ENCODE peak calls at places on chromosomes 12 and 14, in seven cellular contexts. U is gastrocnemius medialis, A is fibroblast of the aortic adventitia, M is mammary epithelial cell, H is AG10803, O is SK-N-SH, Z is tibial nerve. F is an unnamed sample.

GRCh38 chr12:90790747-90791146 is 164.2 kb downstream of the CCER1 start:
- DNase-seq in H (no peak), Z (no peak), M (no peak), U (no peak), A (no peak), O (peak), F (no peak)

GRCh38 chr14:55605793-55606192 is 25.8 kb downstream of the KTN1 start:
- DNase-seq in A (peak), U (no peak), M (no peak), O (no peak), Z (no peak), H (peak), F (no peak)

GRCh38 chr12:13982010-13982409 is 608 bp upstream of the GRIN2B start:
- DNase-seq in U (no peak), M (no peak), H (no peak), Z (no peak), A (no peak), O (peak), F (no peak)

GRCh38 chr14:34081576-34082136 is 130.8 kb upstream of the EGLN3 start:
- DNase-seq in U (no peak), A (peak), O (no peak), Z (no peak), H (peak), M (peak), F (no peak)

GRCh38 chr14:90681889-90682429 is 134.3 kb downstream of the TTC7B start:
- DNase-seq in M (peak), Z (no peak), U (no peak), H (no peak), O (no peak), A (no peak), F (no peak)

GRCh38 chr14:101228949-101229541 is 325.5 kb upstream of the RTL1 start:
- DNase-seq in U (no peak), O (peak), A (no peak), M (no peak), Z (no peak), H (no peak), F (no peak)

GRCh38 chr12:92185052-92185451 is 39.4 kb upstream of the BTG1 start:
- DNase-seq in U (no peak), Z (no peak), O (no peak), H (no peak), A (no peak), M (no peak), F (no peak)

GRCh38 chr14:102370305-102370809 is 7.6 kb downstream of the TECPR2 start:
- DNase-seq in Z (no peak), M (peak), U (no peak), O (no peak), A (no peak), H (no peak), F (no peak)

GRCh38 chr12:30044206-30044605 is 260.5 kb upstream of the TMTC1 start:
- DNase-seq in Z (no peak), A (no peak), U (no peak), M (no peak), H (no peak), O (no peak), F (no peak)

GRCh38 chr14:56874375-56874774 is 64.1 kb upstream of the OTX2 start:
- DNase-seq in O (no peak), A (no peak), H (no peak), U (no peak), M (peak), Z (no peak), F (no peak)

GRCh38 chr12:4701383-4701782 is 18.8 kb upstream of the GALNT8 start:
- DNase-seq in A (peak), Z (peak), U (no peak), O (no peak), H (peak), M (no peak), F (no peak)

GRCh38 chr12:84329933-84330332 is 582.7 kb downstream of the SLC6A15 start:
- DNase-seq in M (no peak), U (no peak), A (no peak), O (no peak), H (no peak), Z (no peak), F (no peak)

GRCh38 chr14:37194698-37195097 is 3.0 kb upstream of the MIPOL1 start:
- DNase-seq in Z (no peak), M (no peak), H (no peak), O (no peak), A (no peak), U (no peak), F (no peak)

GRCh38 chr12:29737616-29738015 is 46.1 kb downstream of the TMTC1 start:
- DNase-seq in A (no peak), Z (no peak), H (no peak), O (no peak), M (no peak), U (no peak), F (no peak)

GRCh38 chr14:70064111-70064885 is 124.5 kb downstream of the SLC8A3 start:
- DNase-seq in A (no peak), H (no peak), Z (no peak), O (peak), M (no peak), U (no peak), F (no peak)

GRCh38 chr12:123471374-123472068 is 13.6 kb downstream of the SNRNP35 start:
- DNase-seq in H (peak), A (peak), O (no peak), Z (no peak), U (no peak), M (no peak), F (no peak)

GRCh38 chr14:35331605-35332516 is 39.7 kb downstream of the PSMA6 start:
- DNase-seq in Z (no peak), U (no peak), M (peak), O (peak), A (peak), H (peak), F (peak)

GRCh38 chr14:101456246-101457159 is 104.8 kb upstream of the DIO3 start:
- DNase-seq in O (no peak), Z (no peak), A (no peak), U (no peak), H (no peak), M (no peak), F (no peak)

GRCh38 chr14:90204516-90204915 is 51.8 kb upstream of the PSMC1 start:
- DNase-seq in U (no peak), Z (no peak), O (no peak), M (no peak), A (no peak), H (no peak), F (no peak)

GRCh38 chr12:93139028-93139665 is 210.1 kb upstream of the EEA1 start:
- DNase-seq in A (no peak), Z (no peak), M (no peak), O (no peak), H (no peak), U (no peak), F (no peak)

GRCh38 chr12:29072631-29073030 is 76.4 kb upstream of the FAR2 start:
- DNase-seq in A (no peak), O (no peak), M (peak), H (no peak), U (no peak), Z (no peak), F (no peak)

GRCh38 chr12:113062502-113063395 is 6.2 kb downstream of the DTX1 start:
- DNase-seq in Z (no peak), A (no peak), H (no peak), M (no peak), U (no peak), O (peak), F (no peak)

GRCh38 chr12:6384499-6385436 is 806 bp downstream of the LTBR start:
- DNase-seq in Z (no peak), H (no peak), O (no peak), U (no peak), A (no peak), M (no peak), F (no peak)

GRCh38 chr12:94247256-94247655 is 98.9 kb downstream of the PLXNC1 start:
- DNase-seq in O (no peak), A (no peak), Z (no peak), U (no peak), M (no peak), H (no peak), F (no peak)

GRCh38 chr12:51666696-51667095 is 75.7 kb downstream of the SCN8A start:
- DNase-seq in A (peak), Z (no peak), M (no peak), O (no peak), H (peak), U (no peak), F (no peak)

GRCh38 chr12:111764120-111764821 is 2.5 kb upstream of the ALDH2 start:
- DNase-seq in M (no peak), H (no peak), U (no peak), Z (no peak), A (no peak), O (no peak), F (no peak)

GRCh38 chr14:23413681-23414080 is 5.6 kb upstream of the MYH6 start:
- DNase-seq in H (no peak), M (no peak), U (no peak), Z (no peak), O (no peak), A (no peak), F (no peak)

GRCh38 chr12:120628919-120629318 is 11.5 kb upstream of the CABP1 start:
- DNase-seq in H (no peak), U (no peak), Z (no peak), O (peak), M (no peak), A (no peak), F (no peak)

GRCh38 chr14:105389534-105389933 is 8.8 kb upstream of the TEX22 start:
- DNase-seq in A (no peak), H (no peak), O (no peak), Z (no peak), U (no peak), M (no peak), F (no peak)

GRCh38 chr12:2811791-2812190 is 677 bp upstream of the ITFG2 start:
- DNase-seq in O (no peak), H (no peak), U (no peak), M (no peak), Z (no peak), A (no peak), F (no peak)

GRCh38 chr14:34301107-34301734 is 160.8 kb downstream of the SPTSSA start:
- DNase-seq in A (peak), O (peak), H (peak), M (peak), Z (peak), U (no peak), F (no peak)

GRCh38 chr14:100285021-100285912 is 21.0 kb downstream of the SLC25A29 start:
- DNase-seq in A (peak), U (no peak), O (peak), M (peak), Z (peak), H (peak), F (no peak)

GRCh38 chr12:12683725-12684124 is 12.3 kb downstream of the GPR19 start:
- DNase-seq in A (no peak), Z (no peak), O (no peak), U (no peak), H (no peak), M (no peak), F (no peak)

GRCh38 chr12:54370218-54370730 is 6.0 kb upstream of the GPR84 start:
- DNase-seq in A (peak), M (peak), U (no peak), Z (peak), H (peak), O (peak), F (peak)

GRCh38 chr12:50597200-50598195 is 92.7 kb downstream of the DIP2B start:
- DNase-seq in O (no peak), U (no peak), M (peak), A (peak), Z (no peak), H (peak), F (no peak)
- TF ChIP-seq CTCF in O (peak), U (no peak), M (no peak), A (peak), Z (no peak), H (no peak), F (no peak)

GRCh38 chr12:116916714-116917114 is 6.0 kb downstream of the FBXW8 start:
- DNase-seq in Z (no peak), U (no peak), M (peak), O (no peak), H (peak), A (peak), F (no peak)
- TF ChIP-seq CTCF in Z (no peak), U (no peak), M (no peak), O (peak), H (peak), A (peak), F (no peak)

DNA sequence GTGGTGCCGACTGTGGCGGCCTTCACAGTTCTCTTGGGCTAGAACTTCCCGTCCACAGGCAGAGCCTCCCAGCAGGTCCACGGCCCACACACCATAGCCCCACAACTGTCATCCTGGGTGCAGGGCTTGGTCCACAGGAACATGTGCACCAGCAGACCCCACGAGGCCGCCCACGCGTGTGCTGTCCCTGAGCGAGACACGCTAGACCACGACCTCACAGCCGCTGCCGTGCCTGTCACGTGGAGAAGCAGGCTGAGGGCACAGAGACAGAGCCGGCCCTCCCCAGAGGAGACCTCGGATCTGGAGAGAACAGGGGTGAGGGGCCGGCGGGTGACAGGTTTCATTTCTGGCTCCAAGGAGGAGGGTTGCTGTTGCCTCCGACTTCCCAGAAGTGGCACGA is 8.9 kb upstream of the GALNT9 start:
- DNase-seq in H (no peak), Z (no peak), M (no peak), A (no peak), U (no peak), O (no peak), F (no peak)
- TF ChIP-seq CTCF in H (no peak), Z (no peak), M (no peak), A (no peak), U (no peak), O (no peak), F (no peak)

DNA sequence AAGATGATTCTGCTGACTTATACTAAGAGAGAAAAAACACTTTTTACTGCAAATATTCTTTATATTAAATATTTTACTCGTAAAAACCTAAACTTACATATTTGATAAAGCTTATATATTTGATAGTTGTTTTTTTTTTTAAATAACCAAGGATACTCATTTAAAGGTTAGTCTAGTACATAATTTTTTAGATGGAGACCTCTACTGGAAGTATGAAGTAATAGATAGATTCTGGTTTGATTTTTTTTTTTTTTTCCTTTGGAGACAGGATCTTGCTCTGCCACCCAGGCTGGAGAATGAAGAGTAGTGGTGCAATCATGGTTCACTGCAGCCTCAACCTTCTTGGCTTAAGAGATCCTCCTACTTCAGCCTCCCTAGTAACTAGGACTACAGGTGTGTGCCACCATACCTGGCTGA is 16.4 kb downstream of the ARID2 start:
- DNase-seq in M (peak), H (peak), U (no peak), Z (no peak), O (peak), A (peak), F (no peak)
- TF ChIP-seq CTCF in M (peak), H (peak), U (peak), Z (peak), O (peak), A (peak), F (no peak)

DNA sequence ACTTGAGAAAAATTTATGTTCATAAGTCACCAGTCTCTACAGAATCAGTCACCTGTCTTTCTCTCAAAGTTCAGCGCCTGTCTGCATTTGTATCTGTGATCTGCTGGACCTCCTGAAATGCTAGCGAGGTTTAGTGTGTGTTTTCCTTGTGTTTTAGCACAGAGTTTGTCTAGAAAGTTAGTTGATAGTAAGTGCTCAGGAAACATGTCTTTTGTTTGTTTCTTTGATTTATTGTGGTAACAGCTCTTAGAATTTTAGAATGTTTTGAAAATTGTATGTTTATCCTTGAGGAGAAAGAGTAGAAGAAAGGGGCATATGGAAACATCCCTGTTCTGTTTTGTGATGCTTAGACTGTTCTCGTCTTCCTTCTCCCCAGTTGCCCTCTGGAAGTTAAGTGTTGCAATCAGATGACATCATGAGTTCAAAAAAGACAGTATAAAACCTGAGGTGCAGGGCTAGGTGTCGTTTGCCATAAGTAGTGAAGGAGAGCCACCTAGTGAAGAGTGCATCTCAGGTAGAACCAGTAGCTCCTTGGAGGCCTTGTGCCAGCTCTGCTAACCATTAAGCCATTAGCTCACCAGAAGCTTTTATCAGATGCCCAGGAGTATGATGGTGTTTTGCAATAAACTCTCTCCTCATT is 44.8 kb downstream of the FBXW8 start:
- DNase-seq in O (no peak), A (peak), H (no peak), U (no peak), Z (peak), M (peak), F (no peak)
- TF ChIP-seq CTCF in O (no peak), A (no peak), H (no peak), U (peak), Z (no peak), M (peak), F (no peak)

DNA sequence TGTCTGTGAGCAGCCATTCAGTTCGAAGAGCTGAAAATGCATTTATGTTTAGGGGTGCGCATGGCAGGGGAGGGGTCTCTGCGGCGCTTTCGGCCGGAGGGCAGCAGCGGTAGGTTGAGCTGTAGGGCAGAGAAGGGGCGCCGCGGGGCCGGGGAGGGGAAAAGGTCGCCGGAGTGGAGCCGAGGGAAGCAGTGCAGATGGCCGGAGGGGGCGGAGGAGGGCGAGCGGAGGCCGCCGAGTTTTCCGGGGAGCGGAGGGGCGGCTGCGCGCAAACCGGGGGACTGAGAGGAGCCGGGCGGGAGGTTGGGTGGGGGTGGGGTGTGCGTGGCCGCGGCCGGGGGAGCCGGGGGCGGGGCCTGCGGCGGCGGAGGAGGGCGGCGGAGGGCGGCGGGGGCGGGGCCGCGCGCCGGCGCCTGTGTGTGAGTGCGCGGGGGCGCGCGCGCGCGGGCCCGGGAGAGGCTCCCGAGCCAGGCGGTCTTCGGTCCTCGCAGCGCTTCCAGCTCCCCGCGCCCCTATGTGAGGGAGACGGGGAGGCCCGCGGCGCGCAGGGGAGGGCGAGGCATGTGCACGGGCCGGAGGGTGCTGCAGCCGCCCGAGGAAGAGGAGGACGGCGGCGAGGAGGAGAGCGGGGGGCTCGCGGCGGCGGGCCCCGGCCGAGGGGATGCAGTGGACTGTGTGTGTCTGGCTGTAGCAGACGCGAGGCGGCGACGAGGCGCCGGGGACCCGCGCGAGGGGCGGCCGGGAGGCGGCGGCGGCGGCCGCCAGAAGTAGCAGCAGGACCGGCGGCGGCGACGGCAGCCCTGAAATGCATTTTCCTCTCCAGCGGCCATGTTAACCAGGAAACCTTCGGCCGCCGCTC is at the start of gene DYRK2:
- DNase-seq in M (peak), O (peak), U (peak), A (peak), H (peak), Z (peak), F (peak)
- TF ChIP-seq CTCF in M (no peak), O (no peak), U (no peak), A (peak), H (no peak), Z (no peak), F (no peak)

GRCh38 chr14:43647302-43647701 is 859.8 kb downstream of the FSCB start:
- DNase-seq in H (no peak), Z (no peak), U (no peak), O (no peak), A (peak), M (no peak), F (no peak)
- TF ChIP-seq CTCF in H (no peak), Z (no peak), U (no peak), O (no peak), A (peak), M (no peak), F (no peak)

GRCh38 chr12:10867381-10867780 is 16.7 kb downstream of the PRH1 start:
- DNase-seq in Z (no peak), A (peak), U (no peak), H (no peak), O (no peak), M (no peak), F (no peak)
- TF ChIP-seq CTCF in Z (no peak), A (no peak), U (no peak), H (no peak), O (no peak), M (peak), F (no peak)